ENCODE peak calls at places on chromosomes 7 and 10, in ten cellular contexts. O is ACHN; E is LoVo; N is iris pigment epithelial cell; R is stimulated activated CD4-positive, alpha-beta T cell treated with anti-CD3 and anti-CD28 coated beads, Interleukin-4, amount 100 ng/mL, for 48 hours; S is naive thymus-derived CD8-positive, alpha-beta T cell; B is NCI-H460; G is GOT3; C is HT1080; X is K562. W is an unnamed sample.

GRCh38 chr10:126372359-126372758 is 15.9 kb downstream of the ADAM12 start:
- DNase-seq in X (no peak), O (no peak), S (no peak), G (no peak), C (no peak), B (no peak), E (no peak), R (no peak), N (no peak), W (peak)

GRCh38 chr7:117118579-117119180 is 165.4 kb downstream of the ST7 start:
- DNase-seq in X (no peak), E (no peak), N (no peak), B (no peak), C (peak), G (no peak), R (no peak), S (no peak), O (no peak), W (no peak)

GRCh38 chr7:44048031-44048795 is 3.7 kb downstream of the DBNL start:
- DNase-seq in E (no peak), R (no peak), N (no peak), C (no peak), S (no peak), G (no peak), X (no peak), B (no peak), O (no peak), W (no peak)

GRCh38 chr7:24834150-24834798 is 77.0 kb upstream of the GSDME start:
- DNase-seq in B (no peak), N (no peak), R (no peak), G (no peak), S (no peak), E (no peak), X (no peak), C (no peak), O (no peak), W (no peak)

GRCh38 chr10:29834990-29835569 is 200.3 kb upstream of the SVIL start:
- DNase-seq in X (no peak), S (no peak), R (no peak), O (no peak), B (no peak), C (no peak), G (no peak), N (peak), E (no peak), W (no peak)

GRCh38 chr7:69632280-69632679 is 34.0 kb downstream of the AUTS2 start:
- DNase-seq in N (no peak), X (no peak), G (no peak), R (no peak), E (no peak), O (no peak), S (no peak), C (no peak), B (no peak), W (no peak)

GRCh38 chr7:94005753-94006152 is 1.6 kb upstream of the BET1 start:
- DNase-seq in B (no peak), N (no peak), G (no peak), C (no peak), R (no peak), E (no peak), S (no peak), X (no peak), O (no peak), W (no peak)

GRCh38 chr7:80210400-80210799 is 75.8 kb downstream of the GNAI1 start:
- DNase-seq in X (no peak), S (no peak), E (no peak), G (no peak), B (no peak), O (no peak), R (no peak), N (peak), C (no peak), W (no peak)

GRCh38 chr10:89563861-89564478 is 28.6 kb upstream of the SLC16A12 start:
- DNase-seq in R (no peak), E (peak), X (peak), C (peak), O (peak), N (peak), B (peak), G (no peak), S (no peak), W (no peak)

GRCh38 chr10:102775973-102776669 is 32.4 kb downstream of the WBP1L start:
- DNase-seq in S (peak), O (no peak), G (no peak), N (peak), X (peak), R (peak), E (no peak), C (peak), B (no peak), W (peak)

GRCh38 chr10:42952931-42953683 is 123.8 kb upstream of the RET start:
- DNase-seq in R (no peak), X (no peak), B (no peak), E (no peak), S (no peak), O (no peak), G (no peak), N (no peak), C (no peak), W (no peak)

GRCh38 chr7:101983147-101983811 is 165.9 kb downstream of the CUX1 start:
- DNase-seq in E (no peak), X (no peak), B (no peak), N (no peak), G (no peak), O (no peak), R (no peak), C (no peak), S (no peak), W (no peak)

GRCh38 chr10:49370326-49371100 is 25.4 kb downstream of the DRGX start:
- DNase-seq in G (no peak), S (no peak), O (no peak), X (no peak), N (no peak), C (no peak), B (no peak), R (no peak), E (no peak), W (no peak)

GRCh38 chr10:7703140-7703539 is at the start of gene ITIH2:
- DNase-seq in R (no peak), N (no peak), O (no peak), E (no peak), X (no peak), B (no peak), G (no peak), S (no peak), C (no peak), W (no peak)

GRCh38 chr7:22821702-22822485 is 755 bp downstream of the TOMM7 start:
- DNase-seq in G (no peak), O (peak), N (peak), X (no peak), S (no peak), R (no peak), E (peak), B (no peak), C (peak), W (no peak)

GRCh38 chr10:102408728-102409603 is 9.6 kb downstream of the PSD start:
- DNase-seq in B (no peak), R (peak), N (peak), O (peak), E (no peak), X (peak), S (peak), C (no peak), G (no peak), W (no peak)

GRCh38 chr10:76285012-76285411 is 853.6 kb downstream of the LRMDA start:
- DNase-seq in R (no peak), B (no peak), X (no peak), N (peak), C (peak), G (no peak), S (no peak), E (no peak), O (peak), W (no peak)

GRCh38 chr10:30413996-30414576 is 19.9 kb upstream of the MAP3K8 start:
- DNase-seq in N (peak), C (peak), S (no peak), G (no peak), O (peak), E (peak), X (peak), B (peak), R (no peak), W (no peak)

GRCh38 chr7:31443457-31443856 is 70.4 kb upstream of the ITPRID1 start:
- DNase-seq in O (peak), G (no peak), N (peak), X (peak), E (peak), B (peak), C (peak), S (no peak), R (no peak), W (no peak)

GRCh38 chr10:119658274-119658673 is 7.1 kb downstream of the BAG3 start:
- DNase-seq in N (peak), B (peak), X (peak), S (no peak), R (no peak), C (peak), G (peak), E (no peak), O (peak), W (no peak)

GRCh38 chr7:130894146-130895005 is 160.4 kb upstream of the KLF14 start:
- DNase-seq in B (no peak), S (no peak), C (peak), X (peak), E (peak), N (peak), O (peak), G (no peak), R (no peak), W (peak)

W was measured in WERI-Rb-1.